ENCODE peak calls at places on chromosome 6, in six cellular contexts. One of them, this sample, is unnamed.
A peak's percentile ranks its signal among the peaks of the same experiment; 100 is the strongest.

GRCh38 chr6:149864578-149865535 is 698 bp upstream of the LRP11 start:
- DNase-seq in prostate gland: peak; percentile 49
- DNase-seq in heart right ventricle: no peak
- DNase-seq in K562: peak; percentile 72
- DNase-seq in mammary epithelial cell: peak; percentile 52
- DNase-seq in endodermal cell: no peak
- DNase-seq in this sample: peak; percentile 42

GRCh38 chr6:44021628-44022295 is 105.5 kb downstream of the MRPL14 start:
- DNase-seq in prostate gland: no peak
- DNase-seq in heart right ventricle: no peak
- DNase-seq in K562: no peak
- DNase-seq in mammary epithelial cell: no peak
- DNase-seq in endodermal cell: peak; percentile 32
- DNase-seq in this sample: no peak

GRCh38 chr6:121260651-121261102 is 73.6 kb downstream of the TBC1D32 start:
- DNase-seq in prostate gland: no peak
- DNase-seq in heart right ventricle: peak; percentile 42
- DNase-seq in K562: no peak
- DNase-seq in mammary epithelial cell: peak; percentile 1
- DNase-seq in endodermal cell: no peak
- DNase-seq in this sample: peak; percentile 81

GRCh38 chr6:36115412-36115811 is 14.9 kb upstream of the MAPK13 start:
- DNase-seq in prostate gland: no peak
- DNase-seq in heart right ventricle: no peak
- DNase-seq in K562: no peak
- DNase-seq in mammary epithelial cell: no peak
- DNase-seq in endodermal cell: no peak
- DNase-seq in this sample: no peak

GRCh38 chr6:90222724-90223198 is 73.9 kb downstream of the BACH2 start:
- DNase-seq in prostate gland: no peak
- DNase-seq in heart right ventricle: no peak
- DNase-seq in K562: no peak
- DNase-seq in mammary epithelial cell: peak; percentile 87
- DNase-seq in endodermal cell: no peak
- DNase-seq in this sample: no peak

GRCh38 chr6:37650071-37650481 is 47.6 kb downstream of the MDGA1 start:
- DNase-seq in prostate gland: no peak
- DNase-seq in heart right ventricle: peak; percentile 34
- DNase-seq in K562: no peak
- DNase-seq in mammary epithelial cell: no peak
- DNase-seq in endodermal cell: peak; percentile 93
- DNase-seq in this sample: no peak

GRCh38 chr6:83758533-83758932 is 49.6 kb upstream of the SNAP91 start:
- DNase-seq in prostate gland: no peak
- DNase-seq in heart right ventricle: no peak
- DNase-seq in K562: no peak
- DNase-seq in mammary epithelial cell: no peak
- DNase-seq in endodermal cell: no peak
- DNase-seq in this sample: no peak

GRCh38 chr6:114906096-114906495 is 563.3 kb upstream of the HS3ST5 start:
- DNase-seq in prostate gland: no peak
- DNase-seq in heart right ventricle: no peak
- DNase-seq in K562: no peak
- DNase-seq in mammary epithelial cell: no peak
- DNase-seq in endodermal cell: no peak
- DNase-seq in this sample: no peak

GRCh38 chr6:154928325-154928922 is 66.7 kb upstream of the TIAM2 start:
- DNase-seq in prostate gland: peak; percentile 52
- DNase-seq in heart right ventricle: no peak
- DNase-seq in K562: peak; percentile 69
- DNase-seq in mammary epithelial cell: peak; percentile 42
- DNase-seq in endodermal cell: peak; percentile 85
- DNase-seq in this sample: peak; percentile 73

GRCh38 chr6:135202821-135203220 is 21.7 kb downstream of the MYB start:
- DNase-seq in prostate gland: no peak
- DNase-seq in heart right ventricle: no peak
- DNase-seq in K562: no peak
- DNase-seq in mammary epithelial cell: no peak
- DNase-seq in endodermal cell: no peak
- DNase-seq in this sample: no peak

GRCh38 chr6:18477301-18477941 is 90.3 kb downstream of the RNF144B start:
- DNase-seq in prostate gland: no peak
- DNase-seq in heart right ventricle: no peak
- DNase-seq in K562: no peak
- DNase-seq in mammary epithelial cell: no peak
- DNase-seq in endodermal cell: no peak
- DNase-seq in this sample: no peak

GRCh38 chr6:136968831-136969230 is 46.7 kb downstream of the SLC35D3 start:
- DNase-seq in prostate gland: no peak
- DNase-seq in heart right ventricle: peak; percentile 56
- DNase-seq in K562: no peak
- DNase-seq in mammary epithelial cell: no peak
- DNase-seq in endodermal cell: no peak
- DNase-seq in this sample: peak; percentile 98

GRCh38 chr6:92617726-92618125 is 801.6 kb downstream of the EPHA7 start:
- DNase-seq in prostate gland: no peak
- DNase-seq in heart right ventricle: no peak
- DNase-seq in K562: no peak
- DNase-seq in mammary epithelial cell: no peak
- DNase-seq in endodermal cell: no peak
- DNase-seq in this sample: no peak

GRCh38 chr6:27865952-27866369 is 46.2 kb downstream of the OR2B2 start:
- DNase-seq in prostate gland: no peak
- DNase-seq in heart right ventricle: no peak
- DNase-seq in K562: no peak
- DNase-seq in mammary epithelial cell: peak; percentile 45
- DNase-seq in endodermal cell: peak; percentile 87
- DNase-seq in this sample: peak; percentile 57

GRCh38 chr6:12170351-12171079 is 119.6 kb upstream of the EDN1 start:
- DNase-seq in prostate gland: no peak
- DNase-seq in heart right ventricle: no peak
- DNase-seq in K562: no peak
- DNase-seq in mammary epithelial cell: no peak
- DNase-seq in endodermal cell: no peak
- DNase-seq in this sample: no peak

GRCh38 chr6:69059413-69059812 is 424.3 kb downstream of the ADGRB3 start:
- DNase-seq in prostate gland: no peak
- DNase-seq in heart right ventricle: no peak
- DNase-seq in K562: no peak
- DNase-seq in mammary epithelial cell: no peak
- DNase-seq in endodermal cell: no peak
- DNase-seq in this sample: peak; percentile 35

GRCh38 chr6:136341967-136342366 is 52.3 kb upstream of the BCLAF1 start:
- DNase-seq in prostate gland: no peak
- DNase-seq in heart right ventricle: no peak
- DNase-seq in K562: peak; percentile 36
- DNase-seq in mammary epithelial cell: no peak
- DNase-seq in endodermal cell: no peak
- DNase-seq in this sample: peak; percentile 34

GRCh38 chr6:56890683-56891429 is 64.1 kb upstream of the BEND6 start:
- DNase-seq in prostate gland: no peak
- DNase-seq in heart right ventricle: no peak
- DNase-seq in K562: peak; percentile 72
- DNase-seq in mammary epithelial cell: peak; percentile 63
- DNase-seq in endodermal cell: no peak
- DNase-seq in this sample: no peak

GRCh38 chr6:158698876-158699440 is 49.1 kb downstream of the SYTL3 start:
- DNase-seq in prostate gland: no peak
- DNase-seq in heart right ventricle: no peak
- DNase-seq in K562: no peak
- DNase-seq in mammary epithelial cell: no peak
- DNase-seq in endodermal cell: peak; percentile 43
- DNase-seq in this sample: no peak

GRCh38 chr6:34232901-34233300 is 3.8 kb upstream of the HMGA1 start:
- DNase-seq in prostate gland: no peak
- DNase-seq in heart right ventricle: no peak
- DNase-seq in K562: no peak
- DNase-seq in mammary epithelial cell: no peak
- DNase-seq in endodermal cell: peak; percentile 49
- DNase-seq in this sample: no peak

GRCh38 chr6:23137596-23137995 is 568.2 kb downstream of the HDGFL1 start:
- DNase-seq in prostate gland: no peak
- DNase-seq in heart right ventricle: no peak
- DNase-seq in K562: no peak
- DNase-seq in mammary epithelial cell: no peak
- DNase-seq in endodermal cell: no peak
- DNase-seq in this sample: no peak

GRCh38 chr6:159065751-159066329 is 21.0 kb upstream of the TAGAP start:
- DNase-seq in prostate gland: no peak
- DNase-seq in heart right ventricle: no peak
- DNase-seq in K562: no peak
- DNase-seq in mammary epithelial cell: no peak
- DNase-seq in endodermal cell: peak; percentile 31
- DNase-seq in this sample: no peak

GRCh38 chr6:113971786-113972185 is 838 bp upstream of the HDAC2 start:
- DNase-seq in prostate gland: no peak
- DNase-seq in heart right ventricle: no peak
- DNase-seq in K562: peak; percentile 10
- DNase-seq in mammary epithelial cell: peak; percentile 8
- DNase-seq in endodermal cell: no peak
- DNase-seq in this sample: no peak

GRCh38 chr6:154433477-154434241 is 76.8 kb downstream of the CNKSR3 start:
- DNase-seq in prostate gland: no peak
- DNase-seq in heart right ventricle: no peak
- DNase-seq in K562: peak; percentile 39
- DNase-seq in mammary epithelial cell: no peak
- DNase-seq in endodermal cell: no peak
- DNase-seq in this sample: no peak

GRCh38 chr6:170480045-170480714 is 72.9 kb downstream of the PSMB1 start:
- DNase-seq in prostate gland: no peak
- DNase-seq in heart right ventricle: no peak
- DNase-seq in K562: no peak
- DNase-seq in mammary epithelial cell: peak; percentile 21
- DNase-seq in endodermal cell: peak; percentile 62
- DNase-seq in this sample: no peak

GRCh38 chr6:104623052-104623690 is 236.5 kb downstream of the HACE1 start:
- DNase-seq in prostate gland: no peak
- DNase-seq in heart right ventricle: no peak
- DNase-seq in K562: no peak
- DNase-seq in mammary epithelial cell: no peak
- DNase-seq in endodermal cell: peak; percentile 78
- DNase-seq in this sample: peak; percentile 43

GRCh38 chr6:122128445-122128844 is 271.0 kb upstream of the HSF2 start:
- DNase-seq in prostate gland: no peak
- DNase-seq in heart right ventricle: no peak
- DNase-seq in K562: no peak
- DNase-seq in mammary epithelial cell: no peak
- DNase-seq in endodermal cell: no peak
- DNase-seq in this sample: no peak

GRCh38 chr6:112269979-112270378 is 15.6 kb upstream of the LAMA4 start:
- DNase-seq in prostate gland: no peak
- DNase-seq in heart right ventricle: no peak
- DNase-seq in K562: no peak
- DNase-seq in mammary epithelial cell: no peak
- DNase-seq in endodermal cell: no peak
- DNase-seq in this sample: no peak

GRCh38 chr6:114939630-114940029 is 596.8 kb upstream of the HS3ST5 start:
- DNase-seq in prostate gland: no peak
- DNase-seq in heart right ventricle: no peak
- DNase-seq in K562: no peak
- DNase-seq in mammary epithelial cell: no peak
- DNase-seq in endodermal cell: no peak
- DNase-seq in this sample: no peak

GRCh38 chr6:36028887-36029324 is 1.3 kb downstream of the MAPK14 start:
- DNase-seq in prostate gland: peak; percentile 69
- DNase-seq in heart right ventricle: peak; percentile 59
- DNase-seq in K562: peak; percentile 52
- DNase-seq in mammary epithelial cell: peak; percentile 75
- DNase-seq in endodermal cell: peak; percentile 70
- DNase-seq in this sample: peak; percentile 70

GRCh38 chr6:170081556-170081955 is 209.3 kb downstream of the DLL1 start:
- DNase-seq in prostate gland: no peak
- DNase-seq in heart right ventricle: no peak
- DNase-seq in K562: no peak
- DNase-seq in mammary epithelial cell: no peak
- DNase-seq in endodermal cell: no peak
- DNase-seq in this sample: no peak

GRCh38 chr6:15880262-15880973 is 217.6 kb upstream of the DTNBP1 start:
- DNase-seq in prostate gland: no peak
- DNase-seq in heart right ventricle: no peak
- DNase-seq in K562: no peak
- DNase-seq in mammary epithelial cell: no peak
- DNase-seq in endodermal cell: no peak
- DNase-seq in this sample: no peak
- TF ChIP-seq CTCF in prostate gland: no peak
- TF ChIP-seq CTCF in heart right ventricle: no peak
- TF ChIP-seq CTCF in K562: no peak
- TF ChIP-seq CTCF in mammary epithelial cell: no peak
- TF ChIP-seq CTCF in endodermal cell: no peak
- TF ChIP-seq CTCF in this sample: no peak

DNA sequence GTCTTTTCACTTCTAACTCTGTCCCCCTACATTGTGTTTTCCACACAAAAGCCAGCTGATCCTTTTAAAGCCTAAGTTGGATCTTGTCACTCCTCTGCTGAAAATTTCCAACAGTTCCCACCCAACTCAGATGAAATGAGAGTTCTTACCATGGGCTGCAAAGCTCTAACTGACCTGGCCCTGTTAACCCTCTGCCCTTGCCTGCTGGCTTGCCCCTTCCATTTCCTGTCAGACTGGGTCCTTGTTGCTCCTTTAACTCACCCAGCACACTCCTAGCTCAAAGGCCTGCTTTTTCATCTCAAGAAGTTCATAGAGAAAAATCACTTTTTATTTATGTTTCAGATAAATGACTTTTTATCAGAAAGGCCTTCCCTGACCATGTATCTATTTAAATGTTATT is 66.5 kb upstream of the HEY2 start:
- DNase-seq in prostate gland: no peak
- DNase-seq in heart right ventricle: no peak
- DNase-seq in K562: no peak
- DNase-seq in mammary epithelial cell: no peak
- DNase-seq in endodermal cell: no peak
- DNase-seq in this sample: no peak
- H3K4me1 ChIP-seq in prostate gland: no peaks in the 10 kb centered on the region
- H3K4me1 ChIP-seq in heart right ventricle: no peaks in the 10 kb centered on the region
- H3K4me1 ChIP-seq in K562: no peaks in the 10 kb centered on the region
- H3K4me1 ChIP-seq in mammary epithelial cell: no peaks in the 10 kb centered on the region
- H3K4me1 ChIP-seq in endodermal cell: peaks cover 4% of the 10 kb centered on the region
- H3K4me1 ChIP-seq in this sample: no peaks in the 10 kb centered on the region

DNA sequence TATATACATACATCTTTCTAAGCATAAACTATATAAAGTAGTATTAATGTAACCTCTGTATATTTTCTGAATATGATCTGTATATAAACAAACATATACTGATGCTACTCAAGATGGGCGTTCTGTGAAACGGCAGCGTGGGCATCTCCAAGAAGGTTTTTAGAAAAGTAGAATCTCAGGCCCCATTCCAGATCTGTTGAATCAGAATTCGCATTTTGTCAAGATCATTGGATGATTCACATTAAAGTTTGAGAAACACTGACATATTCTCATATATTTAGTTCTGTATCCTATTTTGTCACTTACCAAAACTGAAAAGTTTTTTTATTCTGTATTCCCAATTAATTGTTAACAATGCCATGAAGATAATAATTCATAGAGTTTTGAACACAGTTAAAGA is 5.5 kb downstream of the C6orf141 start:
- DNase-seq in prostate gland: no peak
- DNase-seq in heart right ventricle: no peak
- DNase-seq in K562: no peak
- DNase-seq in mammary epithelial cell: no peak
- DNase-seq in endodermal cell: no peak
- DNase-seq in this sample: no peak
- H3K27me3 ChIP-seq in prostate gland: no peaks in the 10 kb centered on the region
- H3K27me3 ChIP-seq in heart right ventricle: peaks cover 19% of the 10 kb centered on the region
- H3K27me3 ChIP-seq in K562: no peaks in the 10 kb centered on the region
- H3K27me3 ChIP-seq in mammary epithelial cell: no peaks in the 10 kb centered on the region
- H3K27me3 ChIP-seq in endodermal cell: peaks cover 48% of the 10 kb centered on the region
- H3K27me3 ChIP-seq in this sample: peaks cover 7% of the 10 kb centered on the region

GRCh38 chr6:30670760-30671527 is 1.9 kb downstream of the DHX16 start:
- DNase-seq in prostate gland: no peak
- DNase-seq in heart right ventricle: no peak
- DNase-seq in K562: no peak
- DNase-seq in mammary epithelial cell: no peak
- DNase-seq in endodermal cell: no peak
- DNase-seq in this sample: peak; percentile 40
- TF ChIP-seq CTCF in prostate gland: no peak
- TF ChIP-seq CTCF in heart right ventricle: no peak
- TF ChIP-seq CTCF in K562: peak; percentile 66
- TF ChIP-seq CTCF in mammary epithelial cell: no peak
- TF ChIP-seq CTCF in endodermal cell: peak; percentile 54
- TF ChIP-seq CTCF in this sample: peak; percentile 43